ENCODE peak calls at places on chromosome 13, in six cellular contexts. N is anterior cingulate cortex, W is frontal cortex, G is aorta, Z is cardiac muscle cell, X is astrocyte of the spinal cord. T is an unnamed sample.

GRCh38 chr13:33743438-33744368 is 74.2 kb upstream of the RFC3 start:
- DNase-seq in N (no peak), W (no peak), G (no peak), Z (no peak), X (no peak), T (no peak)

GRCh38 chr13:41512441-41512840 is 55.1 kb downstream of the RGCC start:
- DNase-seq in N (no peak), W (no peak), G (no peak), Z (no peak), X (no peak), T (no peak)

GRCh38 chr13:39602614-39603366 is at the start of gene LHFPL6:
- DNase-seq in N (peak), W (peak), G (peak), Z (peak), X (peak), T (peak)

GRCh38 chr13:25675060-25675459 is 303.3 kb downstream of the ATP8A2 start:
- DNase-seq in N (no peak), W (no peak), G (no peak), Z (no peak), X (no peak), T (no peak)

GRCh38 chr13:64333888-64334287 is 2896.2 kb downstream of the PCDH9 start:
- DNase-seq in N (no peak), W (no peak), G (no peak), Z (no peak), X (no peak), T (no peak)

GRCh38 chr13:48938308-48938943 is 37.3 kb upstream of the FNDC3A start:
- DNase-seq in N (no peak), W (no peak), G (no peak), Z (no peak), X (no peak), T (no peak)

GRCh38 chr13:40060318-40061007 is 405.0 kb downstream of the COG6 start:
- DNase-seq in N (no peak), W (no peak), G (peak), Z (no peak), X (peak), T (peak)

GRCh38 chr13:93398167-93398566 is 171.6 kb downstream of the GPC6 start:
- DNase-seq in N (no peak), W (no peak), G (no peak), Z (no peak), X (no peak), T (no peak)

GRCh38 chr13:27622881-27623280 is 1.2 kb downstream of the POLR1D start:
- DNase-seq in N (no peak), W (no peak), G (no peak), Z (no peak), X (no peak), T (no peak)

GRCh38 chr13:32587014-32587773 is 942 bp downstream of the PDS5B start:
- DNase-seq in N (peak), W (peak), G (peak), Z (peak), X (peak), T (peak)

GRCh38 chr13:65882810-65883209 is 1347.3 kb downstream of the PCDH9 start:
- DNase-seq in N (no peak), W (no peak), G (no peak), Z (no peak), X (no peak), T (no peak)

GRCh38 chr13:111216166-111216960 is 101.3 kb downstream of the ARHGEF7 start:
- DNase-seq in N (no peak), W (no peak), G (no peak), Z (peak), X (peak), T (no peak)

GRCh38 chr13:51844862-51845573 is at the start of gene TMEM272:
- DNase-seq in N (peak), W (peak), G (peak), Z (peak), X (peak), T (peak)

GRCh38 chr13:112170823-112171569 is 104.0 kb downstream of the SOX1 start:
- DNase-seq in N (no peak), W (no peak), G (no peak), Z (no peak), X (no peak), T (no peak)

GRCh38 chr13:99119686-99120085 is 81.0 kb upstream of the UBAC2 start:
- DNase-seq in N (no peak), W (no peak), G (no peak), Z (no peak), X (no peak), T (no peak)

GRCh38 chr13:97946951-97947588 is 6.4 kb upstream of the IPO5 start:
- DNase-seq in N (no peak), W (no peak), G (no peak), Z (no peak), X (peak), T (no peak)

GRCh38 chr13:114225610-114226009 is 9.1 kb upstream of the CDC16 start:
- DNase-seq in N (no peak), W (no peak), G (no peak), Z (no peak), X (no peak), T (no peak)

GRCh38 chr13:106464076-106464475 is 71.4 kb downstream of the EFNB2 start:
- DNase-seq in N (no peak), W (no peak), G (no peak), Z (no peak), X (peak), T (no peak)

GRCh38 chr13:26563713-26564112 is 6.2 kb downstream of the WASF3 start:
- DNase-seq in N (no peak), W (no peak), G (no peak), Z (no peak), X (no peak), T (no peak)

GRCh38 chr13:96091164-96091931 is 1.4 kb downstream of the HS6ST3 start:
- DNase-seq in N (peak), W (no peak), G (no peak), Z (peak), X (peak), T (peak)

GRCh38 chr13:36323951-36324566 is 22.1 kb downstream of the SPART start:
- DNase-seq in N (no peak), W (no peak), G (no peak), Z (no peak), X (peak), T (no peak)

GRCh38 chr13:99465454-99465853 is 35.8 kb upstream of the TM9SF2 start:
- DNase-seq in N (no peak), W (no peak), G (no peak), Z (no peak), X (no peak), T (no peak)